ENCODE peak calls at places on chromosomes 5 and 9, in seven cellular contexts. M, T, G, K, C, W and S are unnamed samples.

GRCh38 chr9:97578846-97579245 is 54.3 kb downstream of the TSTD2 start:
- DNase-seq in M (no peak), T (no peak), G (no peak), K (no peak), C (no peak), W (no peak), S (no peak)

GRCh38 chr9:127574089-127574921 is 37.8 kb upstream of the STXBP1 start:
- DNase-seq in M (peak), T (peak), G (no peak), K (peak), C (peak), W (peak), S (peak)

GRCh38 chr9:79763861-79764260 is 192.1 kb downstream of the TLE4 start:
- DNase-seq in M (no peak), T (no peak), G (no peak), K (no peak), C (no peak), W (peak), S (peak)

GRCh38 chr9:35719546-35719945 is 12.4 kb downstream of the TLN1 start:
- DNase-seq in M (no peak), T (no peak), G (no peak), K (no peak), C (no peak), W (no peak), S (no peak)

GRCh38 chr5:54062958-54063357 is 247.4 kb downstream of the ARL15 start:
- DNase-seq in M (no peak), T (no peak), G (no peak), K (peak), C (no peak), W (no peak), S (no peak)

GRCh38 chr5:95526871-95527270 is 27.9 kb downstream of the SKIC3 start:
- DNase-seq in M (no peak), T (no peak), G (no peak), K (peak), C (no peak), W (no peak), S (no peak)

GRCh38 chr9:20732118-20732517 is 48.1 kb downstream of the FOCAD start:
- DNase-seq in M (no peak), T (no peak), G (no peak), K (no peak), C (peak), W (no peak), S (no peak)

GRCh38 chr5:132260714-132261615 is 3.5 kb downstream of the PDLIM4 start:
- DNase-seq in M (peak), T (peak), G (peak), K (peak), C (no peak), W (peak), S (peak)

GRCh38 chr9:74577956-74578355 is 80.8 kb downstream of the RORB start:
- DNase-seq in M (no peak), T (no peak), G (no peak), K (peak), C (no peak), W (no peak), S (peak)

GRCh38 chr9:18748106-18748719 is 274.3 kb downstream of the ADAMTSL1 start:
- DNase-seq in M (no peak), T (no peak), G (no peak), K (no peak), C (no peak), W (no peak), S (no peak)

GRCh38 chr5:132639706-132640130 is 18.3 kb upstream of the IL13 start:
- DNase-seq in M (no peak), T (peak), G (no peak), K (no peak), C (no peak), W (no peak), S (no peak)

GRCh38 chr9:134939080-134939733 is 21.5 kb upstream of the FCN1 start:
- DNase-seq in M (no peak), T (no peak), G (no peak), K (no peak), C (no peak), W (no peak), S (no peak)

GRCh38 chr5:87413116-87413645 is 451 bp upstream of the CCNH start:
- DNase-seq in M (no peak), T (no peak), G (no peak), K (peak), C (no peak), W (no peak), S (no peak)

GRCh38 chr9:110995511-110996340 is 42.5 kb downstream of the LPAR1 start:
- DNase-seq in M (no peak), T (no peak), G (no peak), K (peak), C (no peak), W (no peak), S (no peak)

GRCh38 chr5:6553986-6554385 is 78.9 kb downstream of the NSUN2 start:
- DNase-seq in M (no peak), T (no peak), G (no peak), K (no peak), C (no peak), W (no peak), S (no peak)

GRCh38 chr5:65760504-65761275 is 38.7 kb downstream of the NLN start:
- DNase-seq in M (peak), T (peak), G (no peak), K (no peak), C (peak), W (peak), S (peak)

GRCh38 chr9:36597412-36598178 is 24.9 kb downstream of the MELK start:
- DNase-seq in M (no peak), T (no peak), G (no peak), K (peak), C (no peak), W (peak), S (peak)

GRCh38 chr9:71819115-71819739 is 50.9 kb upstream of the CEMIP2 start:
- DNase-seq in M (peak), T (peak), G (peak), K (peak), C (no peak), W (peak), S (peak)

GRCh38 chr5:129608350-129608749 is 139.5 kb upstream of the MINAR2 start:
- DNase-seq in M (no peak), T (no peak), G (no peak), K (no peak), C (no peak), W (no peak), S (no peak)

GRCh38 chr9:123957731-123958130 is 27.8 kb upstream of the DENND1A start:
- DNase-seq in M (no peak), T (no peak), G (no peak), K (peak), C (no peak), W (no peak), S (no peak)

GRCh38 chr5:132825165-132825823 is 5.2 kb downstream of the SHROOM1 start:
- DNase-seq in M (no peak), T (peak), G (no peak), K (no peak), C (no peak), W (no peak), S (no peak)

GRCh38 chr5:106530150-106530549 is 1140.6 kb downstream of the EFNA5 start:
- DNase-seq in M (no peak), T (no peak), G (no peak), K (peak), C (no peak), W (no peak), S (no peak)

GRCh38 chr5:141326088-141326854 is 4.0 kb upstream of the PCDHGA1 start:
- DNase-seq in M (peak), T (peak), G (peak), K (peak), C (peak), W (peak), S (peak)

GRCh38 chr9:117160254-117160653 is 254.6 kb downstream of the ASTN2 start:
- DNase-seq in M (no peak), T (no peak), G (no peak), K (no peak), C (no peak), W (no peak), S (peak)

GRCh38 chr9:34663296-34663590 is 786 bp upstream of the CCL27 start:
- DNase-seq in M (peak), T (no peak), G (no peak), K (no peak), C (no peak), W (no peak), S (no peak)

GRCh38 chr5:96483878-96484277 is 50.8 kb upstream of the PCSK1 start:
- DNase-seq in M (no peak), T (no peak), G (no peak), K (peak), C (no peak), W (no peak), S (peak)

GRCh38 chr9:99845063-99845462 is 23.4 kb downstream of the NR4A3 start:
- DNase-seq in M (no peak), T (no peak), G (no peak), K (no peak), C (no peak), W (no peak), S (no peak)

GRCh38 chr5:21219255-21219654 is 1231.3 kb upstream of the CDH18 start:
- DNase-seq in M (no peak), T (no peak), G (no peak), K (peak), C (peak), W (no peak), S (peak)

GRCh38 chr5:50593681-50594080 is 72.8 kb upstream of the PARP8 start:
- DNase-seq in M (peak), T (no peak), G (no peak), K (no peak), C (no peak), W (no peak), S (no peak)

GRCh38 chr9:92890761-92891160 is 12.9 kb upstream of the ZNF484 start:
- DNase-seq in M (no peak), T (no peak), G (no peak), K (no peak), C (no peak), W (no peak), S (no peak)

GRCh38 chr9:11148189-11148588 is 535.4 kb upstream of the PTPRD start:
- DNase-seq in M (no peak), T (no peak), G (no peak), K (no peak), C (no peak), W (no peak), S (no peak)

GRCh38 chr5:78781611-78782356 is 133.2 kb upstream of the LHFPL2 start:
- DNase-seq in M (no peak), T (no peak), G (no peak), K (no peak), C (no peak), W (no peak), S (peak)

GRCh38 chr5:151164687-151165392 is 7.3 kb upstream of the ANXA6 start:
- DNase-seq in M (peak), T (peak), G (peak), K (peak), C (peak), W (peak), S (peak)